ENCODE peak calls at places on chromosomes 11 and 22, in ten cellular contexts. A, O, K, U, B, D, J, R, F and T are unnamed samples.

GRCh38 chr11:119144825-119145476 is 3.9 kb upstream of the ABCG4 start:
- DNase-seq in K (peak), A (peak), R (peak), D (peak), F (peak), J (peak), U (peak), O (peak), B (peak), T (peak)

GRCh38 chr11:119473901-119474681 is 51.1 kb upstream of the THY1 start:
- DNase-seq in F (no peak), K (no peak), O (no peak), D (no peak), J (no peak), B (no peak), R (no peak), A (no peak), U (no peak), T (no peak)

GRCh38 chr22:20203142-20204099 is 52.6 kb upstream of the CCDC188 start:
- DNase-seq in U (peak), R (no peak), O (peak), K (peak), A (peak), J (peak), D (peak), F (no peak), B (peak), T (no peak)

GRCh38 chr11:66870616-66871520 is 14.0 kb downstream of the LRFN4 start:
- DNase-seq in U (no peak), D (no peak), K (no peak), B (no peak), A (peak), F (no peak), R (no peak), J (no peak), O (no peak), T (no peak)

GRCh38 chr11:1072821-1073231 is 1.8 kb upstream of the MUC2 start:
- DNase-seq in D (no peak), F (no peak), U (no peak), J (no peak), A (no peak), O (no peak), B (no peak), K (no peak), R (no peak), T (no peak)

GRCh38 chr22:29767289-29768051 is at the start of gene UQCR10:
- DNase-seq in R (peak), O (peak), D (peak), A (peak), F (no peak), B (peak), J (peak), U (peak), K (peak), T (peak)

GRCh38 chr11:76277298-76278175 is 71.2 kb upstream of the WNT11 start:
- DNase-seq in K (no peak), A (no peak), R (no peak), F (no peak), D (no peak), U (no peak), J (no peak), O (no peak), B (no peak), T (no peak)

GRCh38 chr11:36333897-36334296 is 37.8 kb downstream of the PRR5L start:
- DNase-seq in O (no peak), A (no peak), B (peak), K (peak), J (no peak), U (no peak), R (no peak), F (no peak), D (peak), T (no peak)

GRCh38 chr11:128709402-128709801 is 15.5 kb downstream of the FLI1 start:
- DNase-seq in R (no peak), B (peak), J (peak), A (no peak), O (no peak), D (peak), U (no peak), K (peak), F (peak), T (peak)
- TF ChIP-seq CTCF in R (no peak), B (peak), J (no peak), A (no peak), O (no peak), D (peak), U (no peak), K (no peak), F (no peak), T (no peak)

DNA sequence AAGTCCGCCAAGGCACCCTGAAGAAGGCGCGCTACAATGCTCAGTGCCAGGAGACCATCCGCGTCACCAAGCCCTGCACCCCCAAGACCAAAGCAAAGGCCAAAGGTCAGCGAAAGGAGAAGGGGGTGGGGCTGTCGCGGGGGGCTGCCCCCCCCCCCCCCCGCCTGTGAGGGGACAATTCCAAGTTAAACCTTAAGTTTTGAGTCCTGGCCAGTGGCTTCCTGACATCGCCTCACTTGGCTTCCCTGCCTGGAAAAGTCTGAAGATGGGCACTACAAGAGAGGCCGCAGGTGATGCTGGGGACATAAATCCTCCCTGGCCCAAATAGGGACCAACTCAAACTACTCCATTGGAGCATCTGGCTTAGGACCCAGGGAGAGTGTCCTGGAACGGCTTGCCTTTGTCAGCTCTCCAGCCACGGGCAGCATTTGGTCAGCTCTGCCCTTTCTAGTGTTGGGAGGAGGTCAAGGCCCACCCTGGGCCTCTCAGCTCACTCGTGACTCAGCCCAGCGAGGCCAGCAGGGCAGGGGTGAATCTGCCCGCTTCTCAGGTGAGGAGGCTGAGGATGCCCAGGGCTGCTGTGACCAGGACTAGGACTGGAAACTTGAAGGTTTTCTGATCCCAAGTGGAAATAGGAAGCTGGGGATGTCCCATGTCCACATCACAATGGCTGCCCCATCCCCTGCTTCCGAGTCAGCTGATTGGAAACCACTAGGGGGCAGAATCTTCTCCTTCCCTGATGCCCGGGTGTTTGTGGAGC is 1.4 kb downstream of the MDK start:
- DNase-seq in R (peak), U (no peak), D (peak), B (peak), A (no peak), K (no peak), J (no peak), O (no peak), F (no peak), T (no peak)
- H3K4me3 ChIP-seq in R (no peak), U (peak), D (peak), B (peak), A (peak), K (peak), J (peak), O (no peak), F (no peak), T (peak)

DNA sequence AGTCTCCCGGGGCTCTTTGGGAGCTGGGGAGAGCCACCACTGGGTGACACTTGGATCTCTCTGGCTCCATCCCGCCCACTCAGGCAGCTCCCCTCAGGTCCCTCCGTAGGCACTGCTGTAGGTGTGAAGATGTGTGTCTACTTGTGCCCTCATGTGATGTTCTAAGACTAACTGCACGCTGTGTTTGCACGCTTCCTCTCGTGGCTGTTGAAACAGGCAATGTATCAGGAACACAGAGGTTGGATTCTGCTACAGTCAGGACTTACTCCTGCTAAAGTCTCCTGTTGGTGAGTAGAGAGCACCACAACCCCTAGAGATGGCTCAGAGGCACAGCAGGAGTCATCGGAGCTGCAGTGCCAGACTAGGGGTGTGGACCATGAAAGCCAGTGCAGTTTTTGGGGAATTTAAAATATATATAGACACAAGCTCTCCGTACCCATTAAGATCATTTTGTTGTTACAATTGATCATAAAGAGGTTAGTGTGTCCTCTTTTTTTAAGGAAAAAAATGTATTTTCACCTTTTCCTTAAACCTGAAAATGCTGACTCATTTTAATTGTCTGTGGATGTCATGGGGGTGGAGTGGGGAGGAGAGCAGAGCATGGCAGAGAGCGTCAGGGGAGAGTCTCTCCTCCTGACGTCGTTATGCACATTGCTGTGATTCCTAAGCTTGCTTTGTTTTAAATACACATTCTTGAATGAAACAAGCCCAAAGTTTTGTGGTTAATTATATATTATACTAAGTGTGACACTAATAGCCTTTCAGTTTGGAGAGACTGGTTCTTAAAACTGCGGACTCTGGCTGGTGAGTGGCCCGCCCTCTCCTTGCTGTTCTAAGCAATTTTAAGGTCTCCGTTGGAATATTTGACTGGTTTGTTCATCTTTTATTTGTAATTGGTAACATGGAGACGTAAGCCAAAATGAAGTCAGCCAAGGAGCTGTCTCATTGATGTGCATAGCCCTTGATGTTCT is 16.2 kb upstream of the CTTN start:
- DNase-seq in O (no peak), J (no peak), R (peak), B (no peak), K (no peak), U (no peak), D (peak), A (no peak), F (peak), T (peak)
- TF ChIP-seq CTCF in O (no peak), J (no peak), R (no peak), B (no peak), K (no peak), U (no peak), D (peak), A (no peak), F (peak), T (peak)

DNA sequence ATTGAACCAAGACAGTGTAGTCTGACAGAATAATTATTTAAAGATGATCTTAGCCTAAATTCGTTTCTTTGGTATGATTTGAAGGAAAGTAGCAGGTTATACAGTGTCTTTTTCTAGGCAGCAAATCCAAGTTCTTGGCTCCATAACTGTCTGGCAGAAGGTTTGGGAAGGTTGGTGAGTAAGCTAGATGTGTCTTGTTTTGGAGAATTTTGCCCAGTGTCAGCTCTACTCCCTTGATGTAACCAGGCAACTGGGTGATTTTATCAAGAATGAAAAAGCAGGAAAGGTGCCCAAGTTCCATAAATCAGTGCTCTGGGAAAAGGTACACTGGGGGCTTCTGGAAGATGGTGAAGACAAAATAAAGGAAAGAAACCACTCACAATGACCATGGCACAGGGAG is 71.5 kb upstream of the USP47 start:
- DNase-seq in B (no peak), F (no peak), K (no peak), R (no peak), U (no peak), O (no peak), D (no peak), A (no peak), J (no peak), T (no peak)
- H3K4me3 ChIP-seq in B (no peak), F (no peak), K (no peak), R (no peak), U (no peak), O (no peak), D (no peak), A (no peak), J (no peak), T (no peak)